ENCODE peak calls at places on chromosome 9, in four cellular contexts. N, I, E and V are unnamed samples.

GRCh38 chr9:30235068-30235467 is 2149.4 kb upstream of the ACO1 start:
- DNase-seq in N (no peak), I (no peak), E (no peak), V (no peak)

GRCh38 chr9:37102476-37102875 is 17.9 kb upstream of the ZCCHC7 start:
- DNase-seq in N (no peak), I (no peak), E (no peak), V (no peak)

GRCh38 chr9:105696219-105696793 is 2.0 kb downstream of the TMEM38B start:
- DNase-seq in N (no peak), I (no peak), E (no peak), V (no peak)

GRCh38 chr9:42852133-42852532 is 668.7 kb downstream of the SPATA31A6 start:
- DNase-seq in N (peak), I (peak), E (peak), V (peak)

GRCh38 chr9:83449981-83450380 is 88.2 kb downstream of the FRMD3 start:
- DNase-seq in N (no peak), I (no peak), E (no peak), V (no peak)

GRCh38 chr9:114619205-114619758 is 8.2 kb downstream of the TMEM268 start:
- DNase-seq in N (peak), I (no peak), E (no peak), V (peak)

GRCh38 chr9:133184971-133185370 is 21.3 kb upstream of the GBGT1 start:
- DNase-seq in N (peak), I (peak), E (peak), V (peak)

GRCh38 chr9:27117489-27118135 is 8.6 kb downstream of the TEK start:
- DNase-seq in N (no peak), I (peak), E (no peak), V (no peak)

GRCh38 chr9:35882265-35882848 is 12.2 kb upstream of the OR13J1 start:
- DNase-seq in N (peak), I (peak), E (peak), V (peak)

GRCh38 chr9:85522459-85523092 is 219.2 kb downstream of the AGTPBP1 start:
- DNase-seq in N (no peak), I (peak), E (no peak), V (peak)

GRCh38 chr9:36676823-36677521 is 104.3 kb downstream of the MELK start:
- DNase-seq in N (no peak), I (no peak), E (no peak), V (no peak)

GRCh38 chr9:116048072-116048471 is 105.5 kb upstream of the PAPPA start:
- DNase-seq in N (no peak), I (no peak), E (no peak), V (no peak)

GRCh38 chr9:137147091-137147792 is 8.3 kb downstream of the GRIN1 start:
- DNase-seq in N (peak), I (no peak), E (no peak), V (no peak)

GRCh38 chr9:121399883-121400607 is 30.0 kb upstream of the STOM start:
- DNase-seq in N (peak), I (peak), E (no peak), V (peak)

GRCh38 chr9:74887041-74887980 is at the start of gene TRPM6:
- DNase-seq in N (no peak), I (peak), E (peak), V (no peak)

GRCh38 chr9:4742246-4742645 is 1.2 kb upstream of the AK3 start:
- DNase-seq in N (no peak), I (no peak), E (no peak), V (no peak)

GRCh38 chr9:135939351-135940265 is 21.6 kb downstream of the UBAC1 start:
- DNase-seq in N (no peak), I (no peak), E (no peak), V (peak)

GRCh38 chr9:107086460-107086859 is 196.6 kb upstream of the RAD23B start:
- DNase-seq in N (no peak), I (no peak), E (no peak), V (no peak)

GRCh38 chr9:107090218-107090617 is 192.9 kb upstream of the RAD23B start:
- DNase-seq in N (no peak), I (no peak), E (no peak), V (no peak)

DNA sequence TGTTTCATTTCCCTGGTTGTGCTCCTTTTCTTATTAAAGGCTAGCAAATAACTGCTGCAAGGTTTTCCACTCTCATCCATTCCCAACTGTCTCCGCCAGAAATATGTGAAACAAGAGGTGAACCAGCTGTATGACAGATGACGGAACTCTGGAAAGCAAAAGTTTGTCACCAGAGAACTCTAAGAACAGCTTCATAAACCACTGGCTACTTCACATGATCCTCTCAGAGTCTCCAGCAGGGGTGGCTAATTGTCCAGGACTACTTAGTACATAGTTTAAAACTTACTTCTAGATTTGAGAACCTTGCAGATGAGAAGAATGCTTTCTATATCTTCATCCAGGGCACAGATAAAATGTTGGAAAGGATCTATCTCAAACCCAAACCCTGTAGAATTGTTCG is 195.8 kb upstream of the RAD23B start:
- DNase-seq in N (no peak), I (no peak), E (no peak), V (no peak)
- TF ChIP-seq CTCF in N (no peak), I (no peak), E (no peak), V (no peak)

DNA sequence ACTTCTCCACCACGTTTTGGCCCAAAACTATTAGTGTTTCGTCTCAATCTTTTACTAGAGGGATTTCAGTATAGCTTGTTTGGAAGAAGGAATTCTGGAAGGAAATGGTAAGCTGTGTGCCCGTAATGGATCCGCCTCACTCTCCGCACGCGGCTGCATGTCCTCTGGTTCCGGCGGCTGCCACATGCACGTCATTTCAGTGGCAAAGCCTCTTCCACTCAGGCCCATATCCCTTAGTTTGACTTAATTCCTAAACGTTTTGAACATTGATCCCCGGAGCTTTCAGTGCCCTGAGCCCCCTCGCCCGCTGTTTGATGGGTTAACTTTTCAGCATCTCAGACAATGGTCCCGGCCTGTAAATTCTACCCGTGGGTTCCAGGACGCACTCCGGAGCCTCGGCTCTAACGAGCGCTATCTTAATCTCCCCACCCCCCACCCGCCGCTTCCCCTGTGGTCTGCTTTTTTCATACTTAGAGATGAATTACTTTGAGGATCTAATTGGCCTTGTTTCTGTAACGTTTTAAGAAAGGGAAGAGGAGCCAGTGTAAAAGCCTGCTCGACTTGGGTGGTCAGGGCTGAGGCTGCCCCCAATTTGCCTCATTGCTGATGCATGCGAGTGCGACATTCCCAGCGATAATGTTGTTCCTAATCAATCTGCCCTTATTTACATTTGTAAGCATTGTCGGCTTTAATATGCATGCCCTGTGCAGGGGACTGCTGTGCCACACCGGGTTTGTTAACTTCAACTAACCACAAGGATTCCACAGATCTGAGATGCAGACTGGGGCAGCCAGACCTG is 4.6 kb downstream of the PTCH1 start:
- DNase-seq in N (no peak), I (no peak), E (no peak), V (no peak)
- H3K4me3 ChIP-seq in N (peak), I (peak), E (peak), V (peak)

DNA sequence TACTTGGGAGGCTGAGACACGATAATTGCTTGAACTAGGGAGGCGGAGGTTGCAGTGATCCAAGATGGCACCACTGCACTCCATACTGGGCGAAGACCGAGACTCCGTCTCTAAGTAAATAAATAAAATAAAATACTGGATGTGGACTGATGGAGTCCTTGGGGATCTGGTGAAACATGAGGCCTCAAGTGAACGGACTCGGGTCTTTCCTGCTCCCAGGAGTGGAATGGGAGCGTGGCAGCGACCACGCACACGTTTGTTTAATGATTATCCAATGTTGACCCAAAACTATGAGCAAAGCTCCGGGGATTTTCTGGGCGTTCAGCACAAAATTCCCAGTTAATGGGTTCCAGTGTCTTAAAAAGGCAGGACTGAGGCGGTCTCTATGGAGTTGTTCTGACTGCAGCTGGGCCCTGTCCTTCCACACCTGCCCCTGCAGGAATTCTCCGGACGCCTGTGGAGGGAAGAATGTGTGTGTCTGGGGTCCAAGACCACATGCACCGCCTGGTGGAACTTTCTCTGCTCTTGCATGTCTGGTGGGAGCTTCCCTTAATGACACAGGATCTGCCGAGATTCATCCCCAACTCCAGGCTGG is 26.6 kb downstream of the NEK6 start:
- DNase-seq in N (no peak), I (peak), E (no peak), V (no peak)
- TF ChIP-seq CTCF in N (no peak), I (no peak), E (no peak), V (no peak)

GRCh38 chr9:127558581-127559246 is 53.4 kb upstream of the STXBP1 start:
- DNase-seq in N (no peak), I (no peak), E (no peak), V (no peak)
- H3K4me3 ChIP-seq in N (no peak), I (no peak), E (no peak), V (no peak)

DNA sequence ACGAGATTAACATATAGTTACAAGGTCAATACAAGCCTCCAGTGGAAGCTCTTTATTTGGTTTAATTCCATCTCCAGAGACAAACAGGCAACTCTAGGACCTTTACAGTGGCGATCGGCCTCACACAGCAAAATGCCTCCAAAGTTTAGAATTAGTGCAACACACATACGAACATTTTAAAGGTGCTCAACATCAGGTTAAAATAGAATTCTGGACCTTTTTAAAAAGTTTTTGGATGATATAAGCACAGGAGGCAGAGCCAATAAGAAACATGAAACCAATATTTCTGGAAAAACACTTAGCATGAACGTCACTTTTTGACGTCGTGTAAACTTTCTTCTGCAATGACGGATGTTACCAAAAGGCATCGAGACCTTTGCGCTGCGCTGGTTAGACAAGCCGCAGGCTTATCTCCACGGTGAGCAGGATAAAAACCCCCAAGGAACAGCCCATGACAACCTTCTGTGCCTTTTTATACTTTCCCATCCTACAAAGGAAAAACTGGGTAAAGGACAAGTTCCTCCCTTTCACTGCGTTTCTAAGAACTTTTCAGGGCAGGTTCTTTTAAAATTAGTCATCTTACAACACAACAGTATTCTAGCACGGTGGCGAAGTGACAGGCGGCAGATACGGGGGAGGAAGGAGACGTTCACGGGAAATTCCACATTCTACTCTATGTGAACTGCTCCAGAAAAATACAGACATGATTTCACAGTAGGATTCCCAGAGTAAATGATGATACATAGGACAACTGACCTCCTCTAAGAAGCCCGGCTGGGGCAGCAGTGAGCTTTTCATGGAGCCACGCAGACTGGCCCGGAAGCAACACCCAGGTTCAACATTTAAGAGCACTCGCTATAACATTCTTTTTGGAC is 52.2 kb downstream of the USP20 start:
- DNase-seq in N (peak), I (peak), E (no peak), V (peak)
- TF ChIP-seq CTCF in N (peak), I (peak), E (no peak), V (peak)

DNA sequence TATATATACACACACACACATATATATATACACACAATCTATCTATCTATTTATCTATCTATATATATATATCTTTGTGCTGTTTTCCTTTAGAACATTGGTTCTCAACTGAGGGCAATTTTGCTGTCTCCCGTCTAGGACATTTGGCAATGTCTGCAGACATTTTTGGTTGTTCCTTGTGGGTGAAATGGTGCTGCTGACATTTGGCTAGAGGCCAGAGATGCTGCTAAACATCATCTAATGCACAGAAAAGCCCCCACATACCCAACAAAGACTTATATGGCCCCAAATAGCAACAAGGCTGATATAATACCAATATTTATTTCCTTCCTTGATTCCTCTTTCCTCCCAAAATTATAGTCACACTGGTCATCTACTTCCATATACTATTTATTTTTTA is 197.5 kb downstream of the TRPM3 start:
- DNase-seq in N (no peak), I (peak), E (no peak), V (no peak)
- H3K4me3 ChIP-seq in N (no peak), I (no peak), E (no peak), V (no peak)